ENCODE peak calls at places on chromosomes 11 and 22, in ten cellular contexts. F is right cardiac atrium; W is frontal cortex; G is ELF-1; I is cardiac muscle cell; E is Daoy; Q is epithelial cell of proximal tubule; V is CD4-positive, alpha-beta T cell; C is EL; P is caudate nucleus. Y is an unnamed sample.

GRCh38 chr22:21567456-21568206 is at the start of gene UBE2L3:
- DNase-seq in F (peak; percentile 94), W (peak; percentile 90), G (peak; percentile 91), I (peak; percentile 89), E (peak; percentile 86), Q (no peak), V (peak; percentile 75), C (peak; percentile 84), P (peak; percentile 54), Y (peak; percentile 95)

GRCh38 chr11:101061606-101062005 is 68.0 kb downstream of the PGR start:
- DNase-seq in F (no peak), W (no peak), G (no peak), I (peak; percentile 61), E (no peak), Q (no peak), V (no peak), C (peak; percentile 4), P (no peak), Y (no peak)

GRCh38 chr11:6251990-6252473 is 7.6 kb upstream of the CCKBR start:
- DNase-seq in F (peak; percentile 53), W (no peak), G (peak; percentile 30), I (no peak), E (no peak), Q (no peak), V (no peak), C (no peak), P (no peak), Y (no peak)

GRCh38 chr11:67523556-67524479 is 572 bp upstream of the CABP2 start:
- DNase-seq in F (peak; percentile 44), W (no peak), G (no peak), I (no peak), E (no peak), Q (no peak), V (no peak), C (no peak), P (no peak), Y (no peak)

GRCh38 chr11:77547863-77548551 is 41.7 kb upstream of the AQP11 start:
- DNase-seq in F (no peak), W (peak; percentile 20), G (peak; percentile 77), I (peak; percentile 81), E (peak; percentile 55), Q (peak; percentile 22), V (peak; percentile 3), C (peak; percentile 65), P (no peak), Y (peak; percentile 62)

GRCh38 chr11:37788141-37788877 is 1190.3 kb upstream of the RAG2 start:
- DNase-seq in F (no peak), W (no peak), G (no peak), I (no peak), E (peak; percentile 2), Q (no peak), V (no peak), C (peak; percentile 93), P (no peak), Y (no peak)

GRCh38 chr11:64341851-64342791 is 2.1 kb downstream of the CCDC88B start:
- DNase-seq in F (peak; percentile 97), W (peak; percentile 76), G (peak; percentile 91), I (peak; percentile 91), E (peak; percentile 95), Q (no peak), V (peak; percentile 84), C (peak; percentile 90), P (peak; percentile 78), Y (peak; percentile 91)

GRCh38 chr11:74443071-74443864 is 24.1 kb downstream of the KCNE3 start:
- DNase-seq in F (no peak), W (no peak), G (peak; percentile 43), I (peak; percentile 21), E (peak; percentile 54), Q (no peak), V (no peak), C (no peak), P (no peak), Y (peak; percentile 35)

GRCh38 chr11:16986434-16987204 is 27.6 kb downstream of the PLEKHA7 start:
- DNase-seq in F (no peak), W (no peak), G (peak; percentile 37), I (no peak), E (peak; percentile 47), Q (no peak), V (peak; percentile 16), C (no peak), P (no peak), Y (peak; percentile 26)

GRCh38 chr11:105100206-105100605 is 39.4 kb downstream of the CARD18 start:
- DNase-seq in F (no peak), W (no peak), G (no peak), I (no peak), E (no peak), Q (no peak), V (no peak), C (no peak), P (no peak), Y (no peak)

Y was measured in HEK293T.